ENCODE peak calls at places on chromosome 2, in seven cellular contexts. One of them, this sample, is unnamed.

GRCh38 chr2:223930002-223930976 is 14.8 kb downstream of the WDFY1 start:
- DNase-seq in mesenchymal stem cell: peak
- DNase-seq in H1: no peak
- DNase-seq in neuronal stem cell: no peak
- DNase-seq in hepatocyte: peak
- DNase-seq in DND-41: no peak
- DNase-seq in IMR-90: peak
- DNase-seq in this sample: peak

GRCh38 chr2:159609933-159610523 is 6.3 kb downstream of the BAZ2B start:
- DNase-seq in mesenchymal stem cell: no peak
- DNase-seq in H1: no peak
- DNase-seq in neuronal stem cell: no peak
- DNase-seq in hepatocyte: no peak
- DNase-seq in DND-41: no peak
- DNase-seq in IMR-90: no peak
- DNase-seq in this sample: no peak

GRCh38 chr2:20617892-20618467 is 32.9 kb downstream of the HS1BP3 start:
- DNase-seq in mesenchymal stem cell: peak
- DNase-seq in H1: no peak
- DNase-seq in neuronal stem cell: no peak
- DNase-seq in hepatocyte: peak
- DNase-seq in DND-41: no peak
- DNase-seq in IMR-90: peak
- DNase-seq in this sample: peak

GRCh38 chr2:53509827-53510785 is 257.5 kb upstream of the CHAC2 start:
- DNase-seq in mesenchymal stem cell: no peak
- DNase-seq in H1: no peak
- DNase-seq in neuronal stem cell: peak
- DNase-seq in hepatocyte: no peak
- DNase-seq in DND-41: no peak
- DNase-seq in IMR-90: no peak
- DNase-seq in this sample: no peak

GRCh38 chr2:176136375-176137248 is 7.1 kb downstream of the HOXD8 start:
- DNase-seq in mesenchymal stem cell: peak
- DNase-seq in H1: peak
- DNase-seq in neuronal stem cell: no peak
- DNase-seq in hepatocyte: peak
- DNase-seq in DND-41: no peak
- DNase-seq in IMR-90: no peak
- DNase-seq in this sample: peak

GRCh38 chr2:1793001-1793867 is 48.9 kb upstream of the PXDN start:
- DNase-seq in mesenchymal stem cell: no peak
- DNase-seq in H1: no peak
- DNase-seq in neuronal stem cell: no peak
- DNase-seq in hepatocyte: no peak
- DNase-seq in DND-41: no peak
- DNase-seq in IMR-90: no peak
- DNase-seq in this sample: no peak

GRCh38 chr2:46179037-46179621 is 118.1 kb upstream of the EPAS1 start:
- DNase-seq in mesenchymal stem cell: peak
- DNase-seq in H1: no peak
- DNase-seq in neuronal stem cell: no peak
- DNase-seq in hepatocyte: peak
- DNase-seq in DND-41: peak
- DNase-seq in IMR-90: peak
- DNase-seq in this sample: peak

GRCh38 chr2:239143858-239144712 is 256.7 kb downstream of the HDAC4 start:
- DNase-seq in mesenchymal stem cell: peak
- DNase-seq in H1: peak
- DNase-seq in neuronal stem cell: peak
- DNase-seq in hepatocyte: peak
- DNase-seq in DND-41: peak
- DNase-seq in IMR-90: peak
- DNase-seq in this sample: peak

GRCh38 chr2:29657674-29658073 is 263.7 kb downstream of the ALK start:
- DNase-seq in mesenchymal stem cell: no peak
- DNase-seq in H1: no peak
- DNase-seq in neuronal stem cell: no peak
- DNase-seq in hepatocyte: no peak
- DNase-seq in DND-41: no peak
- DNase-seq in IMR-90: no peak
- DNase-seq in this sample: no peak

GRCh38 chr2:65819963-65820362 is 387.6 kb upstream of the SPRED2 start:
- DNase-seq in mesenchymal stem cell: no peak
- DNase-seq in H1: no peak
- DNase-seq in neuronal stem cell: no peak
- DNase-seq in hepatocyte: no peak
- DNase-seq in DND-41: no peak
- DNase-seq in IMR-90: no peak
- DNase-seq in this sample: no peak

GRCh38 chr2:134252092-134252775 is 1.6 kb upstream of the MGAT5 start:
- DNase-seq in mesenchymal stem cell: no peak
- DNase-seq in H1: no peak
- DNase-seq in neuronal stem cell: no peak
- DNase-seq in hepatocyte: no peak
- DNase-seq in DND-41: no peak
- DNase-seq in IMR-90: peak
- DNase-seq in this sample: peak

GRCh38 chr2:202790676-202791075 is 80.9 kb downstream of the ICA1L start:
- DNase-seq in mesenchymal stem cell: no peak
- DNase-seq in H1: no peak
- DNase-seq in neuronal stem cell: no peak
- DNase-seq in hepatocyte: no peak
- DNase-seq in DND-41: no peak
- DNase-seq in IMR-90: peak
- DNase-seq in this sample: no peak

GRCh38 chr2:110732422-110733413 is at the start of gene ACOXL:
- DNase-seq in mesenchymal stem cell: no peak
- DNase-seq in H1: peak
- DNase-seq in neuronal stem cell: no peak
- DNase-seq in hepatocyte: peak
- DNase-seq in DND-41: no peak
- DNase-seq in IMR-90: no peak
- DNase-seq in this sample: no peak

GRCh38 chr2:220104871-220105351 is 477.5 kb downstream of the SLC4A3 start:
- DNase-seq in mesenchymal stem cell: peak
- DNase-seq in H1: no peak
- DNase-seq in neuronal stem cell: no peak
- DNase-seq in hepatocyte: peak
- DNase-seq in DND-41: no peak
- DNase-seq in IMR-90: peak
- DNase-seq in this sample: peak

DNA sequence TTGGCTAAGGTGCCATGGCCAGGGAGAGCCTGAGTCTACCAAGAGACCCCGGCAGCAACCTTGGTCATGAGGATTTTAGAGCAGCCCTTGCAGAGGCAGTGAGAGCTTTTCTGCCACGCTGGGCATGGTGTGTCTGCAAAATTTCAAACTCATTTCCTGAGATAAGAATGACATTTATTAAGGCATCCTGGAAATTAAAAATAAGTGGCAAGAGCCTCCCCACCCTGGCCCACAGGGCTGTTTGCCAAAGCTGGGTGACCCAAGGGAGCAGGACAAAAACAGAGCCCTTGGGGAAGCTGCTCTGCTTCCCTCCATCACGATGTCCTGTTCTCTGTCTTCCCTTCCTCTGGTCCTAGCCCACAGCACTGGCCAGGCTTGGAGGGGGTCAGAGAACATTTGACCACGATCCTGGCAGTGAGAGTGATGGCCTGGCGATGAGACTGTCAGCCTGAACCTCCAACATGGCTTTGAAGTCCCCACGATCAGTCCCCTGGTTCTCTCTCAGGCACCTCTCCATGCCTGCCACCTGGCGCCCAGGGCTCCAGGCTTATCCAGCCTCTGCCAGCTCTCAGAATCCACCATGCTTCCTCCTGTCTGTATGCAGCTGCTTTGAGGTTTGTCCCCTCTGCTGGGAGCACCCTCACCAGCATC is 68.9 kb upstream of the RMDN2 start:
- DNase-seq in mesenchymal stem cell: no peak
- DNase-seq in H1: no peak
- DNase-seq in neuronal stem cell: no peak
- DNase-seq in hepatocyte: no peak
- DNase-seq in DND-41: no peak
- DNase-seq in IMR-90: no peak
- DNase-seq in this sample: no peak
- H3K4me2 ChIP-seq in mesenchymal stem cell: no peak
- H3K4me2 ChIP-seq in H1: no peak
- H3K4me2 ChIP-seq in neuronal stem cell: no peak
- H3K4me2 ChIP-seq in hepatocyte: no peak
- H3K4me2 ChIP-seq in DND-41: no peak
- H3K4me2 ChIP-seq in IMR-90: no peak
- H3K4me2 ChIP-seq in this sample: no peak

DNA sequence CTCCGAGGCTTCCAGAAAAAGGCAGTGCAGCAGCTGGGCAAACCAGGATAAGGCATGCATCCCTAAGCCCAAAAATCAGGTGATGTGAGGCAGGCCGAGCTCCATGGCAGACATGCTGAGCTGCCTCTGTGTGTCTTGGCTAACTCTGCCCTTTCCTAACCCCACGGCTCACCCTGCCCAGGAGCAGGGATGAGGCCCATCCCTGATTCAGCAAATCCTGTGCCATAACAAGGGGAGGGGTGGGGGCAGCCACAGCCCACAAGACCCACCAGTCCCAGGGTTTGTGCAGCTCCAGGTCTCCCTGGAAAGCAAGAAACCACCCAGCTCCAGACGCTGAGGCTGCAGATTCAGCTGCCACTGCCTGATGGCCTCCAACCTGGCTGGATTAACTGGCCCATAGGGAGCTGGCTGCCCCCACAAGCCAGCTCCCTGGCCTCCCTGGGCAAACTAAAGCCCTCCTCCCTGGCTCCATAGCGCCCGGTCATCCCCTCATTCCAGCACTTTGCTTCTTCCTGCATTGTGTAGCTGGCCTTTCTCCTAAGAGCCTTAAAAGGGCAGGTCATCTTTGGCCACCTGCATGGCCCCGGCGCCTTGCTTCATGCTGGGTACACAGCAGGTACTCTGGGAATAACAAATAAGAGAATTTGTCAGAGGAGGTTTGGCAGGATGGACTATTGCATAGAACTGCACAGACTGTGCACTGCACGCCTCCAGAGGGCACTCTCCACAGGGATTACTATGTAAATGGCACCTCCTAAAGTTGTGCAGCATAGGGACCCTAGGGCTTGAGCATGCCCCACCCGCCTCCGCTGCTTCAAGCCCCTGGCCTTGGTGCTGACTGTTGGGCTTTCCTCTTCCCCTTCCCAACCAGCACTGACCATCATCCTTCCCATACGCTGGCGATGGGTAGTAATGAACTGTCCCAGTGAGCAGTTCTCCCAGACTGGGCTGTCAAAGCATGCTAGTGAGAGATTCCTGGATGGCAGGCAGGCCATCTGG is 10.7 kb downstream of the STEAP3 start:
- DNase-seq in mesenchymal stem cell: peak
- DNase-seq in H1: peak
- DNase-seq in neuronal stem cell: peak
- DNase-seq in hepatocyte: peak
- DNase-seq in DND-41: peak
- DNase-seq in IMR-90: peak
- DNase-seq in this sample: peak
- H3K27ac ChIP-seq in mesenchymal stem cell: peak
- H3K27ac ChIP-seq in H1: no peak
- H3K27ac ChIP-seq in neuronal stem cell: no peak
- H3K27ac ChIP-seq in hepatocyte: no peak
- H3K27ac ChIP-seq in DND-41: no peak
- H3K27ac ChIP-seq in IMR-90: no peak
- H3K27ac ChIP-seq in this sample: no peak

DNA sequence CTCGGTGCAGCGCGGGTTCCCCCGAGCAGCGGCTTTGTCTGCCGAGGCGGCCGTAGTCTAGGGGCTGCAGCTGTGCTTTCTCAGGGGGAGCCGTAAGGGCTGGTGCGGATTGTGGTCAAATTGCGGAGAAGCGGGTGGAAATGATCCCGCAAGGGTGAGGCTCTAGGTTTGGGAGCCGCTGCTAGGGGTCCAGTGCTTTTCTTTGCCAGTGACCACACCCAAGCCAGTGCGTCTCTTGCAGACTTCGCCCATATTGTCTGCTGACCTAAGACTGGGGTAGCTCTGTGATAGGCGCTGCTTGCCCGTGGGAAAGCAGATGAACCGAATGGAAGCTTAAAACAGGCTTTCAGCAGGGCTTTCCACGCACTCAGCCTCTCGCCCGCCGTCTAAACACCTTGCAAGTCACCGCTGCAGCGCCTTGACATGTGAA is 2.1 kb downstream of the DPYSL5 start:
- DNase-seq in mesenchymal stem cell: no peak
- DNase-seq in H1: no peak
- DNase-seq in neuronal stem cell: no peak
- DNase-seq in hepatocyte: no peak
- DNase-seq in DND-41: no peak
- DNase-seq in IMR-90: no peak
- DNase-seq in this sample: no peak
- H3K4me3 ChIP-seq in mesenchymal stem cell: no peak
- H3K4me3 ChIP-seq in H1: peak
- H3K4me3 ChIP-seq in neuronal stem cell: peak
- H3K4me3 ChIP-seq in hepatocyte: no peak
- H3K4me3 ChIP-seq in DND-41: no peak
- H3K4me3 ChIP-seq in IMR-90: no peak
- H3K4me3 ChIP-seq in this sample: no peak

GRCh38 chr2:189199797-189200196 is 20.2 kb upstream of the COL5A2 start:
- DNase-seq in mesenchymal stem cell: no peak
- DNase-seq in H1: no peak
- DNase-seq in neuronal stem cell: no peak
- DNase-seq in hepatocyte: no peak
- DNase-seq in DND-41: no peak
- DNase-seq in IMR-90: no peak
- DNase-seq in this sample: no peak

GRCh38 chr2:189203177-189203799 is 23.7 kb upstream of the COL5A2 start:
- DNase-seq in mesenchymal stem cell: no peak
- DNase-seq in H1: no peak
- DNase-seq in neuronal stem cell: no peak
- DNase-seq in hepatocyte: no peak
- DNase-seq in DND-41: no peak
- DNase-seq in IMR-90: no peak
- DNase-seq in this sample: no peak

GRCh38 chr2:189208254-189208653 is 28.7 kb upstream of the COL5A2 start:
- DNase-seq in mesenchymal stem cell: no peak
- DNase-seq in H1: no peak
- DNase-seq in neuronal stem cell: peak
- DNase-seq in hepatocyte: no peak
- DNase-seq in DND-41: no peak
- DNase-seq in IMR-90: no peak
- DNase-seq in this sample: no peak

GRCh38 chr2:189204322-189204941 is 24.9 kb upstream of the COL5A2 start:
- DNase-seq in mesenchymal stem cell: peak
- DNase-seq in H1: no peak
- DNase-seq in neuronal stem cell: no peak
- DNase-seq in hepatocyte: no peak
- DNase-seq in DND-41: no peak
- DNase-seq in IMR-90: peak
- DNase-seq in this sample: peak
- H3K4me2 ChIP-seq in mesenchymal stem cell: no peak
- H3K4me2 ChIP-seq in H1: no peak
- H3K4me2 ChIP-seq in neuronal stem cell: no peak
- H3K4me2 ChIP-seq in hepatocyte: peak
- H3K4me2 ChIP-seq in DND-41: no peak
- H3K4me2 ChIP-seq in IMR-90: peak
- H3K4me2 ChIP-seq in this sample: peak

DNA sequence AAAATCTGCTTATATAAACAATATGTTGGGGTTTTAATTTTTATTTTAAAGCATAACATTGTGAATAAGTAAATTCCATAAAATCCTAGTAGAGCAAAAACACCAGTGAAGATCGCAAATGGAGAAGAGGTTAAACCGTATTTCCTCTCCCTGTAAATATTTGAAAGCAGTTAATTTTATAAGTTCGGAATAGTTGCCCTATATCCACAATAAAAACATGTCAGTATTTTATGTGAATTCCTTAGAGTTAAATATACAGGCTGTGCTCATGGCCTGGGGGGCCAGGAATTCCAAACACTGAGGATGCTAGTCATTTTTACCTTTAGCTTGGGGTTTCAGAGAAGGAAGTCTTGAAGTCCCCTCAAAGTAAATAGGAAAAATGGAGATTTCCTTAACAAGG is 135.0 kb downstream of the FIGN start:
- DNase-seq in mesenchymal stem cell: no peak
- DNase-seq in H1: no peak
- DNase-seq in neuronal stem cell: no peak
- DNase-seq in hepatocyte: no peak
- DNase-seq in DND-41: no peak
- DNase-seq in IMR-90: no peak
- DNase-seq in this sample: no peak
- H3K27ac ChIP-seq in mesenchymal stem cell: peak
- H3K27ac ChIP-seq in H1: no peak
- H3K27ac ChIP-seq in neuronal stem cell: no peak
- H3K27ac ChIP-seq in hepatocyte: no peak
- H3K27ac ChIP-seq in DND-41: no peak
- H3K27ac ChIP-seq in IMR-90: no peak
- H3K27ac ChIP-seq in this sample: no peak

This sample was measured in GM23248.